ENCODE peak calls at places on chromosomes 3 and 15, in ten cellular contexts. N is WTC11, G is omental fat pad, Y is foreskin fibroblast, C is psoas muscle, W is breast epithelium, T is NB4, V is bronchial epithelial cell, H is AG09309, L is neural crest cell. E is an unnamed sample.

GRCh38 chr3:43138488-43139231 is 32.8 kb upstream of the POMGNT2 start:
- DNase-seq in N (no peak), G (no peak), Y (no peak), C (no peak), W (no peak), T (no peak), V (no peak), H (no peak), L (no peak), E (no peak)

GRCh38 chr3:188153949-188154757 is at the start of gene LPP:
- DNase-seq in N (peak), G (peak), Y (peak), C (peak), W (peak), T (peak), V (peak), H (no peak), L (peak), E (peak)

GRCh38 chr3:187641319-187641976 is 28.7 kb downstream of the SST start:
- DNase-seq in N (no peak), G (no peak), Y (no peak), C (no peak), W (no peak), T (no peak), V (no peak), H (no peak), L (no peak), E (no peak)

GRCh38 chr15:39084683-39085530 is 496.0 kb upstream of the THBS1 start:
- DNase-seq in N (no peak), G (no peak), Y (peak), C (no peak), W (no peak), T (peak), V (peak), H (peak), L (no peak), E (no peak)

GRCh38 chr3:131975047-131975446 is 59.8 kb downstream of the CPNE4 start:
- DNase-seq in N (no peak), G (no peak), Y (no peak), C (no peak), W (no peak), T (no peak), V (no peak), H (no peak), L (no peak), E (no peak)

GRCh38 chr15:25670025-25670554 is 193.0 kb downstream of the ATP10A start:
- DNase-seq in N (peak), G (no peak), Y (peak), C (peak), W (no peak), T (no peak), V (no peak), H (no peak), L (peak), E (no peak)

GRCh38 chr15:72902929-72903260 is 119.3 kb upstream of the ADPGK start:
- DNase-seq in N (no peak), G (no peak), Y (no peak), C (peak), W (no peak), T (no peak), V (no peak), H (no peak), L (no peak), E (no peak)

GRCh38 chr3:85193565-85193964 is 234.8 kb downstream of the CADM2 start:
- DNase-seq in N (no peak), G (no peak), Y (no peak), C (no peak), W (no peak), T (no peak), V (peak), H (no peak), L (no peak), E (no peak)

GRCh38 chr15:75705854-75706681 is 6.6 kb downstream of the CSPG4 start:
- DNase-seq in N (no peak), G (no peak), Y (no peak), C (no peak), W (no peak), T (no peak), V (no peak), H (no peak), L (no peak), E (no peak)

GRCh38 chr15:71702496-71702895 is 107.9 kb upstream of the NR2E3 start:
- DNase-seq in N (no peak), G (no peak), Y (no peak), C (no peak), W (no peak), T (no peak), V (no peak), H (no peak), L (no peak), E (no peak)

GRCh38 chr3:157810924-157811718 is 295.1 kb downstream of the SHOX2 start:
- DNase-seq in N (no peak), G (no peak), Y (no peak), C (no peak), W (no peak), T (no peak), V (no peak), H (no peak), L (no peak), E (no peak)

GRCh38 chr3:187919018-187919417 is 173.8 kb upstream of the BCL6 start:
- DNase-seq in N (no peak), G (no peak), Y (no peak), C (no peak), W (no peak), T (no peak), V (peak), H (no peak), L (no peak), E (no peak)

GRCh38 chr3:128483657-128484403 is 9.2 kb downstream of the GATA2 start:
- DNase-seq in N (no peak), G (no peak), Y (peak), C (peak), W (no peak), T (no peak), V (no peak), H (no peak), L (no peak), E (no peak)

GRCh38 chr15:57559875-57560274 is 31.8 kb upstream of the MYZAP start:
- DNase-seq in N (peak), G (peak), Y (peak), C (peak), W (peak), T (peak), V (peak), H (no peak), L (peak), E (peak)

GRCh38 chr15:98803228-98804056 is 155.1 kb downstream of the IGF1R start:
- DNase-seq in N (no peak), G (no peak), Y (peak), C (no peak), W (no peak), T (no peak), V (peak), H (no peak), L (no peak), E (no peak)

GRCh38 chr15:98802187-98802586 is 153.8 kb downstream of the IGF1R start:
- DNase-seq in N (no peak), G (no peak), Y (no peak), C (no peak), W (no peak), T (no peak), V (no peak), H (no peak), L (no peak), E (no peak)

GRCh38 chr15:98805434-98806274 is 157.3 kb downstream of the IGF1R start:
- DNase-seq in N (peak), G (no peak), Y (no peak), C (no peak), W (no peak), T (peak), V (no peak), H (no peak), L (no peak), E (no peak)

GRCh38 chr15:98806275-98806895 is 158.0 kb downstream of the IGF1R start:
- DNase-seq in N (no peak), G (no peak), Y (no peak), C (no peak), W (no peak), T (no peak), V (no peak), H (no peak), L (no peak), E (no peak)

GRCh38 chr15:98804057-98804380 is 155.7 kb downstream of the IGF1R start:
- DNase-seq in N (no peak), G (no peak), Y (peak), C (no peak), W (no peak), T (no peak), V (no peak), H (no peak), L (no peak), E (no peak)
- TF ChIP-seq CTCF in N (no peak), G (no peak), Y (peak), C (no peak), W (no peak), T (peak), V (no peak), H (no peak), L (peak), E (peak)

GRCh38 chr15:50123861-50124556 is 5.0 kb upstream of the ATP8B4 start:
- DNase-seq in N (no peak), G (no peak), Y (no peak), C (no peak), W (no peak), T (peak), V (no peak), H (no peak), L (no peak), E (no peak)

GRCh38 chr15:50127255-50127777 is 8.3 kb upstream of the ATP8B4 start:
- DNase-seq in N (no peak), G (no peak), Y (peak), C (no peak), W (no peak), T (no peak), V (no peak), H (no peak), L (no peak), E (no peak)

GRCh38 chr15:50128266-50128665 is 9.2 kb upstream of the ATP8B4 start:
- DNase-seq in N (peak), G (peak), Y (peak), C (peak), W (peak), T (peak), V (no peak), H (no peak), L (no peak), E (peak)

GRCh38 chr15:50124557-50125080 is 5.6 kb upstream of the ATP8B4 start:
- DNase-seq in N (no peak), G (no peak), Y (no peak), C (no peak), W (no peak), T (no peak), V (no peak), H (no peak), L (no peak), E (no peak)

DNA sequence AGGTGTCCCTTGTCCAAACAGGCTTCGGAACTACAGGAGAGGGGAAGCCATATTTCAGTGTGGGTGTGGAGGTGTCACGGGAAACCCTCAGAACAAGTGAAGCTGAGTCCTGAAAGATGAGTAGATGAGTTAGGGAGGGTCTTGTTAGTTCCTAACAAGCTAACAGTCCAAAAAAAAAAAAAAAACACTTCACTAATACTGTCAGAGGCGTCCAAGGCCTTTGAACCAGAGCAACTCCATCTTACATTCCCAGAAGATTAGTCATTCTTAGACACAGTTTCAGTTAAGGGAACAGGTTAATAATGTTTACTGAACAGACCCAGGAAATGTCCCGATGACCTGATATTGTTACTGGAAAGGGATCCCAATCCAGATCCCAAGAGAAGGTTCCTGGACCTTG is 7.0 kb upstream of the ATP8B4 start:
- DNase-seq in N (no peak), G (no peak), Y (no peak), C (no peak), W (no peak), T (no peak), V (no peak), H (no peak), L (no peak), E (no peak)
- TF ChIP-seq CTCF in N (no peak), G (no peak), Y (no peak), C (no peak), W (no peak), T (no peak), V (no peak), H (no peak), L (no peak), E (no peak)

DNA sequence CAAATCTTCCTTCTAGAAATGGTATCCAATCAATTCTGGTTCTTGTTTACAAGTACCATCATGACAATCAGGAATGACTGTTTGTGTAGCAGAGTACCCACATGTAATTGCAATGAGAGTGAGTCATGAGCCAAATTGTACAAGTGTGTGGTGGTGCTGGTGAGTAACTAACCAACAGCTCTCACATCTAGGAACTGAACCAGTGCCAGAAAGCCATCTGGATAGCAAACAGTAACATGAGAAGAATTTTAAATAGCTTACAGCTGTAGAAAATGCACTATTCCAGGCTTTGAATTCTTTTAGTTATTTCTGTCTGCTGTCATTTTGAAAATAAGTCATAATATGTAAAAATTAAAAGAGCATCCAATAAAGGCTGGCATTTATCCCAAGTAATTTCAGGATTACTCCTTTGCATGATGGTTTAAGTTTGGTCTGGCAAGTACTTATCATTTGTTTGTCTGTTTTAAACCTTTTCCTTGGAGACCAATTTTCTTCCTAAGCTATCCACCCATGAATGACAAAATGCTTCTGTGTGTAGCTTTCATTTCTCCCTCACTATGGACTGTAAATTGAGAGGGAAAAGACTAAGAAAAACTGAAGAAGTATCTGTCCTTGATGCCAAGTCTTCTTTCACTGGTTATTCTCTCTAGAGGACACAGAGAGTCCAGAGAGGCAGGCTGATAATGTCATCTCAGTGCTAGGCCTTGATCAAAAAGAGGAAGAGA is 60.0 kb downstream of the PIK3CB start:
- DNase-seq in N (no peak), G (no peak), Y (peak), C (no peak), W (no peak), T (peak), V (peak), H (peak), L (no peak), E (no peak)
- TF ChIP-seq CTCF in N (no peak), G (no peak), Y (no peak), C (no peak), W (no peak), T (no peak), V (no peak), H (no peak), L (no peak), E (no peak)

DNA sequence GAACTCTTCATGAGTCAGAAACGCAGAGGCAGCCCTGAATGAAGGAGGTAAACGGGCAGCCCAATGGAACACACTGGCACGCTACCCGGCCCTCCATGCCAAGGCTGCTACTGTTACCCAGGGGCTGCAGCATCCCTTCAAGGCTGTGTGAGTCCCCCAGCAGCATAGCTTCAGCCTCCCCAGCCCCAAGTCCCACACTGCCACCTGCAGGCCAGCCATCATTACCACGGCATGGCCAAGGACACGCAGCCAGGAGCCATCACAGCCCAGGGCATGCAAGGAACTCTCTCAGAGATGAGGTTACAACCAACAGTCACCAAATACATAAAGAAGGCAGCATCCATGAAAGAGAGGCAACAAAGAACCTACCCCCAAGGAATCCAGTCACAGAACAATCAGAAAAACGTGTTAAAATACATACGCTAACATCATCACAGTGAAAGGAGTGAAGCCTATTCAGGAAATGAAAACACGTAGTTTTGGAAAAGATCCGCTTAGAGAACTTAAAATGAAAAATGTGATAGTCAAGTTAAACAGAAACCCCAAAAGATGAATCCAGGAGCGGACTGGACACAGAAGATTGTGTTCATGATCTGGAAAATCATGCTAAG is 22.4 kb downstream of the PLA2G4F start:
- DNase-seq in N (peak), G (no peak), Y (peak), C (peak), W (no peak), T (peak), V (no peak), H (no peak), L (peak), E (peak)
- TF ChIP-seq CTCF in N (peak), G (no peak), Y (peak), C (peak), W (peak), T (peak), V (peak), H (peak), L (peak), E (peak)

GRCh38 chr3:17972476-17972875 is 230.0 kb upstream of the TBC1D5 start:
- DNase-seq in N (no peak), G (no peak), Y (no peak), C (no peak), W (no peak), T (no peak), V (no peak), H (no peak), L (no peak), E (no peak)

GRCh38 chr3:17972030-17972429 is 229.6 kb upstream of the TBC1D5 start:
- DNase-seq in N (no peak), G (no peak), Y (no peak), C (no peak), W (no peak), T (no peak), V (no peak), H (no peak), L (no peak), E (no peak)

GRCh38 chr3:17973559-17973906 is 231.1 kb upstream of the TBC1D5 start:
- DNase-seq in N (no peak), G (no peak), Y (no peak), C (no peak), W (no peak), T (no peak), V (no peak), H (no peak), L (no peak), E (no peak)

GRCh38 chr3:17972889-17973558 is 230.6 kb upstream of the TBC1D5 start:
- DNase-seq in N (no peak), G (no peak), Y (no peak), C (no peak), W (no peak), T (no peak), V (no peak), H (no peak), L (no peak), E (no peak)

GRCh38 chr3:17974206-17974841 is 231.9 kb upstream of the TBC1D5 start:
- DNase-seq in N (no peak), G (no peak), Y (peak), C (no peak), W (no peak), T (peak), V (no peak), H (no peak), L (no peak), E (no peak)
- TF ChIP-seq CTCF in N (no peak), G (no peak), Y (peak), C (no peak), W (no peak), T (peak), V (no peak), H (no peak), L (peak), E (no peak)

GRCh38 chr3:68997887-68998286 is 15.6 kb downstream of the EOGT start:
- DNase-seq in N (no peak), G (no peak), Y (no peak), C (no peak), W (no peak), T (no peak), V (peak), H (no peak), L (no peak), E (no peak)
- TF ChIP-seq CTCF in N (no peak), G (no peak), Y (no peak), C (no peak), W (no peak), T (no peak), V (no peak), H (no peak), L (no peak), E (no peak)